ENCODE peak calls at places on chromosomes 11 and 22, in ten cellular contexts. S, J, R, H, C, B, F, E, V and I are unnamed samples.

GRCh38 chr11:13315517-13316432 is 38.2 kb downstream of the BMAL1 start:
- DNase-seq in S (no peak), J (no peak), R (no peak), H (no peak), C (peak; percentile 67), B (no peak), F (no peak), E (no peak), V (no peak), I (no peak)

GRCh38 chr11:35786918-35787557 is 124.5 kb downstream of the TRIM44 start:
- DNase-seq in S (no peak), J (peak; percentile 18), R (no peak), H (peak; percentile 73), C (peak; percentile 49), B (no peak), F (no peak), E (no peak), V (no peak), I (no peak)

GRCh38 chr11:106077609-106078517 is at the start of gene AASDHPPT:
- DNase-seq in S (peak; percentile 6), J (no peak), R (no peak), H (peak; percentile 29), C (peak; percentile 54), B (no peak), F (peak; percentile 34), E (no peak), V (no peak), I (no peak)

GRCh38 chr11:107799245-107799859 is 59.2 kb downstream of the SLC35F2 start:
- DNase-seq in S (peak; percentile 67), J (peak; percentile 39), R (peak; percentile 69), H (peak; percentile 57), C (peak; percentile 67), B (peak; percentile 84), F (peak; percentile 72), E (peak; percentile 30), V (peak; percentile 9), I (peak; percentile 92)

GRCh38 chr11:22798890-22799289 is 30.7 kb downstream of the SVIP start:
- DNase-seq in S (no peak), J (no peak), R (no peak), H (no peak), C (no peak), B (no peak), F (no peak), E (no peak), V (no peak), I (no peak)

GRCh38 chr11:86719781-86720463 is 47.5 kb upstream of the ME3 start:
- DNase-seq in S (no peak), J (no peak), R (no peak), H (peak; percentile 85), C (peak; percentile 87), B (no peak), F (no peak), E (no peak), V (no peak), I (no peak)

GRCh38 chr11:64071849-64072248 is 36.1 kb downstream of the FLRT1 start:
- DNase-seq in S (no peak), J (no peak), R (no peak), H (no peak), C (no peak), B (no peak), F (no peak), E (no peak), V (no peak), I (no peak)

GRCh38 chr22:38623357-38623756 is 32.8 kb downstream of the FAM227A start:
- DNase-seq in S (no peak), J (no peak), R (no peak), H (no peak), C (no peak), B (no peak), F (no peak), E (no peak), V (no peak), I (no peak)

GRCh38 chr11:12289667-12290476 is 87.5 kb upstream of the PARVA start:
- DNase-seq in S (no peak), J (no peak), R (no peak), H (no peak), C (no peak), B (no peak), F (peak; percentile 11), E (no peak), V (no peak), I (peak; percentile 11)

GRCh38 chr11:129115652-129116585 is 76.2 kb downstream of the ARHGAP32 start:
- DNase-seq in S (no peak), J (peak; percentile 52), R (no peak), H (peak; percentile 78), C (peak; percentile 36), B (no peak), F (no peak), E (no peak), V (no peak), I (no peak)

GRCh38 chr22:50640857-50641647 is 13.1 kb upstream of the ARSA start:
- DNase-seq in S (no peak), J (no peak), R (no peak), H (no peak), C (no peak), B (no peak), F (peak; percentile 8), E (no peak), V (no peak), I (no peak)

GRCh38 chr11:85459304-85459703 is 167.8 kb downstream of the DLG2 start:
- DNase-seq in S (no peak), J (no peak), R (no peak), H (no peak), C (no peak), B (no peak), F (no peak), E (no peak), V (no peak), I (no peak)

DNA sequence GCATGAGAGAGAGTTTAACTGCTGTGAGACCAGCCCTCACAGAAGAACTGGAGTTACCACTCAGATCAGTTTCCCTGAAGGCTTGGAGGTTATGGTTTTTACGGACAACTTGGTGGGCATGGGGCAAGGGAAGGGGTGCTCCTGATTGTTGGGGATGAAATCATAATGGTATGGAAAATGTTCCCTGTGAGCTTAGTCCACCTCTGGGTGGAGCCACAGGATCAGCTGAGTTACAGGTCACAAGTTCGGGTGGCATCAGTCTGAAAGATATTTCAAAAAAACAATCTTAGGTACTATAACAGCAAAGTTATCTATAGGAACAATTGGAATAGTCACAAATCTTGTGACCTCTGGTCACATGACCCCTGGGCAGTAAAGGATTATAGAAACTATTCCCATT is 162.9 kb downstream of the DLG2 start:
- DNase-seq in S (no peak), J (no peak), R (no peak), H (no peak), C (no peak), B (no peak), F (no peak), E (no peak), V (no peak), I (no peak)
- TF ChIP-seq CTCF in S (peak; percentile 32), J (no peak), R (no peak), H (no peak), C (no peak), B (no peak), F (no peak), E (no peak), V (peak; percentile 47), I (no peak)

GRCh38 chr11:44528581-44528980 is 36.9 kb upstream of the CD82 start:
- DNase-seq in S (no peak), J (no peak), R (no peak), H (no peak), C (no peak), B (no peak), F (no peak), E (no peak), V (no peak), I (no peak)
- H3K4me3 ChIP-seq in S (no peak overlapping the region), J (no peak overlapping the region), R (no peak overlapping the region), H (no peak overlapping the region), C (no peak overlapping the region), B (no peak overlapping the region), F (no peak overlapping the region), E (no peak overlapping the region), V (no peak overlapping the region), I (no peak overlapping the region)

GRCh38 chr22:29480262-29480511 is 169 bp downstream of the NEFH start:
- DNase-seq in S (no peak), J (no peak), R (no peak), H (no peak), C (no peak), B (no peak), F (no peak), E (no peak), V (no peak), I (no peak)

GRCh38 chr22:29481265-29482000 is 1.4 kb downstream of the NEFH start:
- DNase-seq in S (no peak), J (no peak), R (no peak), H (no peak), C (peak; percentile 7), B (no peak), F (no peak), E (no peak), V (no peak), I (no peak)

GRCh38 chr22:29482253-29482652 is 2.2 kb downstream of the NEFH start:
- DNase-seq in S (no peak), J (no peak), R (no peak), H (no peak), C (no peak), B (no peak), F (no peak), E (no peak), V (no peak), I (no peak)

GRCh38 chr22:29479417-29480261 is at the start of gene NEFH:
- DNase-seq in S (no peak), J (no peak), R (no peak), H (no peak), C (no peak), B (no peak), F (no peak), E (no peak), V (no peak), I (no peak)

DNA sequence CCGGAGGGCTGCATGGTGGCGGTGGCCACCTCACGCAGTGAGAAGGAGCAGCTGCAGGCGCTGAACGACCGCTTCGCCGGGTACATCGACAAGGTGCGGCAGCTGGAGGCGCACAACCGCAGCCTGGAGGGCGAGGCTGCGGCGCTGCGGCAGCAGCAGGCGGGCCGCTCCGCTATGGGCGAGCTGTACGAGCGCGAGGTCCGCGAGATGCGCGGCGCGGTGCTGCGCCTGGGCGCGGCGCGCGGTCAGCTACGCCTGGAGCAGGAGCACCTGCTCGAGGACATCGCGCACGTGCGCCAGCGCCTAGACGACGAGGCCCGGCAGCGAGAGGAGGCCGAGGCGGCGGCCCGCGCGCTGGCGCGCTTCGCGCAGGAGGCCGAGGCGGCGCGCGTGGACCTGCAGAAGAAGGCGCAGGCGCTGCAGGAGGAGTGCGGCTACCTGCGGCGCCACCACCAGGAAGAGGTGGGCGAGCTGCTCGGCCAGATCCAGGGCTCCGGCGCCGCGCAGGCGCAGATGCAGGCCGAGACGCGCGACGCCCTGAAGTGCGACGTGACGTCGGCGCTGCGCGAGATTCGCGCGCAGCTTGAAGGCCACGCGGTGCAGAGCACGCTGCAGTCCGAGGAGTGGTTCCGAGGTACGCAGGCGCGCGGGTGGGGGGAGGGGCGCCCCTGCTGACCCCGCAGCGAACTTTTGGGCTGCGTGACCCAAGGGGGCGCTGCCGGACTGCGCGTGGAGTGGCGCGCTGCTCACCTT is 670 bp downstream of the NEFH start:
- DNase-seq in S (no peak), J (no peak), R (no peak), H (peak; percentile 56), C (peak; percentile 58), B (no peak), F (no peak), E (no peak), V (no peak), I (no peak)
- TF ChIP-seq CTCF in S (no peak), J (no peak), R (no peak), H (no peak), C (no peak), B (no peak), F (no peak), E (no peak), V (peak; percentile 46), I (no peak)

GRCh38 chr11:3971756-3972404 is 116.4 kb downstream of the STIM1 start:
- DNase-seq in S (no peak), J (no peak), R (no peak), H (peak; percentile 46), C (peak; percentile 56), B (no peak), F (no peak), E (no peak), V (no peak), I (no peak)
- H3K4me3 ChIP-seq in S (no peak overlapping the region), J (no peak overlapping the region), R (no peak overlapping the region), H (no peak overlapping the region), C (no peak overlapping the region), B (no peak overlapping the region), F (no peak overlapping the region), E (no peak overlapping the region), V (no peak overlapping the region), I (no peak overlapping the region)